ENCODE peak calls at places on chromosomes 1 and 21, in nine cellular contexts. I is activated CD4-positive, alpha-beta T cell treated with anti-CD3 and anti-CD28 coated beads, Interleukin-2, amount 10 ng/mL, durations not matched to agents 24 days and 14 days; K is A549; Q is AG04450; S is mesendoderm; W is neuronal stem cell; U is left lobe of liver; H is NAMALWA; Z is nephron progenitor cell. E is an unnamed sample.

GRCh38 chr1:24117722-24118409 is 5.9 kb upstream of the MYOM3 start:
- DNase-seq in Z (no peak), K (peak), Q (no peak), I (no peak), H (no peak), S (no peak), U (no peak), W (no peak), E (no peak)

GRCh38 chr1:29298175-29298720 is 61.9 kb downstream of the PTPRU start:
- DNase-seq in W (no peak), H (no peak), U (no peak), I (no peak), Q (no peak), S (peak), Z (no peak), K (no peak), E (no peak)

GRCh38 chr1:157404063-157404501 is 148.2 kb downstream of the FCRL5 start:
- DNase-seq in K (no peak), U (no peak), S (no peak), W (no peak), Q (no peak), I (no peak), H (no peak), Z (no peak), E (no peak)

GRCh38 chr1:24900985-24901781 is 28.9 kb downstream of the RUNX3 start:
- DNase-seq in S (no peak), K (no peak), Q (no peak), I (no peak), H (no peak), W (no peak), U (peak), Z (no peak), E (no peak)

GRCh38 chr1:47527653-47528272 is 89.9 kb downstream of the FOXD2 start:
- DNase-seq in H (peak), Q (no peak), U (peak), S (peak), Z (no peak), I (no peak), W (no peak), K (no peak), E (no peak)

GRCh38 chr1:4778056-4778455 is 123.6 kb downstream of the AJAP1 start:
- DNase-seq in H (no peak), W (no peak), Q (no peak), K (peak), U (no peak), I (no peak), S (peak), Z (peak), E (peak)

GRCh38 chr1:2858676-2859075 is 57.2 kb upstream of the TTC34 start:
- DNase-seq in H (no peak), I (no peak), S (no peak), W (no peak), Z (no peak), U (no peak), Q (no peak), K (no peak), E (no peak)

GRCh38 chr1:159996653-159997052 is 35.1 kb downstream of the PIGM start:
- DNase-seq in Z (no peak), I (no peak), Q (peak), K (peak), S (peak), U (no peak), H (no peak), W (no peak), E (no peak)

GRCh38 chr1:88061106-88061829 is 622.8 kb upstream of the PKN2 start:
- DNase-seq in K (peak), Z (peak), H (peak), S (peak), W (peak), I (peak), Q (peak), U (no peak), E (peak)

GRCh38 chr1:6966326-6966725 is 181.1 kb downstream of the CAMTA1 start:
- DNase-seq in Z (no peak), U (no peak), Q (no peak), H (no peak), I (no peak), K (no peak), S (no peak), W (no peak), E (no peak)

GRCh38 chr1:214303538-214303937 is 22.6 kb downstream of the SMYD2 start:
- DNase-seq in W (no peak), Q (no peak), Z (no peak), S (no peak), K (no peak), I (no peak), U (no peak), H (no peak), E (no peak)

GRCh38 chr1:222914861-222915632 is 100.2 kb downstream of the DISP1 start:
- DNase-seq in K (no peak), Q (no peak), H (no peak), S (no peak), W (no peak), Z (no peak), I (no peak), U (no peak), E (no peak)

GRCh38 chr1:2384941-2385481 is 6.3 kb downstream of the MORN1 start:
- DNase-seq in Z (no peak), S (no peak), W (no peak), U (no peak), H (no peak), K (no peak), I (no peak), Q (no peak), E (no peak)

GRCh38 chr1:153991151-153991472 is 550 bp downstream of the RPS27 start:
- DNase-seq in H (no peak), W (no peak), U (no peak), I (no peak), Z (no peak), S (no peak), Q (no peak), K (no peak), E (no peak)

GRCh38 chr1:109275706-109276345 is 7.1 kb downstream of the PSRC1 start:
- DNase-seq in U (no peak), S (peak), Q (no peak), H (no peak), W (no peak), Z (no peak), I (no peak), K (no peak), E (no peak)

GRCh38 chr1:66402194-66402593 is 131.8 kb upstream of the SGIP1 start:
- DNase-seq in W (no peak), H (peak), Q (no peak), S (no peak), U (no peak), K (no peak), Z (peak), I (no peak), E (no peak)

GRCh38 chr1:150558761-150559626 is 9.8 kb downstream of the ADAMTSL4 start:
- DNase-seq in Z (no peak), H (no peak), Q (no peak), U (peak), S (no peak), I (peak), K (no peak), W (no peak), E (no peak)

GRCh38 chr1:9723068-9723805 is 71.7 kb downstream of the PIK3CD start:
- DNase-seq in K (no peak), I (no peak), H (peak), U (no peak), W (no peak), S (no peak), Q (no peak), Z (no peak), E (no peak)

GRCh38 chr1:201383647-201384405 is 6.3 kb upstream of the TNNT2 start:
- DNase-seq in U (no peak), I (no peak), Q (peak), H (no peak), W (no peak), Z (no peak), S (no peak), K (no peak), E (no peak)

GRCh38 chr1:233229291-233229690 is 66.2 kb downstream of the PCNX2 start:
- DNase-seq in Z (no peak), Q (no peak), H (no peak), K (no peak), I (no peak), W (no peak), U (no peak), S (no peak), E (no peak)

GRCh38 chr1:247430430-247430829 is 14.5 kb downstream of the NLRP3 start:
- DNase-seq in Q (no peak), W (no peak), H (no peak), I (no peak), S (no peak), U (no peak), K (no peak), Z (no peak), E (no peak)

GRCh38 chr21:45309069-45309521 is 21.4 kb upstream of the POFUT2 start:
- DNase-seq in I (peak), Z (peak), K (peak), S (peak), H (peak), W (peak), Q (no peak), U (no peak), E (peak)

GRCh38 chr1:233237623-233238022 is 57.9 kb downstream of the PCNX2 start:
- DNase-seq in Z (no peak), I (no peak), S (no peak), U (no peak), W (no peak), K (no peak), Q (no peak), H (no peak), E (no peak)

GRCh38 chr1:78716186-78716585 is 66.6 kb downstream of the IFI44 start:
- DNase-seq in I (peak), U (no peak), K (no peak), Z (no peak), S (no peak), Q (no peak), H (no peak), W (no peak), E (no peak)

GRCh38 chr1:78491311-78492071 is 717 bp downstream of the PTGFR start:
- DNase-seq in Z (peak), S (peak), U (no peak), I (no peak), W (peak), H (no peak), Q (no peak), K (no peak), E (no peak)

GRCh38 chr1:201937624-201938212 is 8.6 kb downstream of the LMOD1 start:
- DNase-seq in U (no peak), Z (no peak), S (no peak), Q (peak), W (no peak), I (no peak), H (no peak), K (no peak), E (no peak)

GRCh38 chr1:112762541-112763141 is 47.5 kb upstream of the PPM1J start:
- DNase-seq in K (no peak), Z (no peak), I (no peak), H (no peak), W (no peak), U (no peak), Q (no peak), S (peak), E (no peak)

GRCh38 chr1:167503626-167504458 is 14.5 kb downstream of the CD247 start:
- DNase-seq in Z (no peak), U (no peak), Q (no peak), W (no peak), I (no peak), K (no peak), H (no peak), S (no peak), E (no peak)

GRCh38 chr1:166843769-166844596 is 4.7 kb downstream of the POGK start:
- DNase-seq in U (no peak), W (no peak), Q (no peak), K (no peak), I (no peak), S (no peak), H (no peak), Z (no peak), E (peak)